ENCODE peak calls at places on chromosomes 6 and 20, in five cellular contexts. K, T, M, E and F are unnamed samples.

GRCh38 chr6:74650668-74651067 is 555.2 kb downstream of the COL12A1 start:
- DNase-seq in K (no peak), T (no peak), M (no peak), E (no peak), F (no peak)

GRCh38 chr6:24646771-24647170 is 780 bp upstream of the KIAA0319 start:
- DNase-seq in K (no peak), T (no peak), M (no peak), E (peak; percentile 60), F (peak; percentile 8)

GRCh38 chr6:87139236-87139635 is 16.1 kb upstream of the ZNF292 start:
- DNase-seq in K (no peak), T (no peak), M (peak; percentile 31), E (peak; percentile 54), F (peak; percentile 17)

GRCh38 chr20:59010321-59010994 is 3.4 kb upstream of the CTSZ start:
- DNase-seq in K (no peak), T (no peak), M (no peak), E (no peak), F (peak; percentile 53)

GRCh38 chr6:138800377-138801150 is 4.7 kb downstream of the ECT2L start:
- DNase-seq in K (no peak), T (no peak), M (no peak), E (no peak), F (no peak)

GRCh38 chr6:73308712-73309533 is 45.2 kb downstream of the DPPA5 start:
- DNase-seq in K (no peak), T (no peak), M (no peak), E (peak; percentile 28), F (no peak)

GRCh38 chr6:154815938-154816820 is 83.0 kb downstream of the SCAF8 start:
- DNase-seq in K (no peak), T (no peak), M (no peak), E (no peak), F (no peak)

GRCh38 chr6:6494677-6495076 is 93.8 kb upstream of the LY86 start:
- DNase-seq in K (peak; percentile 28), T (peak; percentile 60), M (peak; percentile 12), E (peak; percentile 57), F (peak; percentile 47)

GRCh38 chr6:52568320-52568719 is 8.5 kb downstream of the TRAM2 start:
- DNase-seq in K (no peak), T (no peak), M (no peak), E (no peak), F (no peak)
- H3K4me1 ChIP-seq in K (peaks cover 40% of the 10 kb centered on the region), T (peaks cover 99% of the 10 kb centered on the region), M (no peaks in the 10 kb centered on the region), E (peaks cover 59% of the 10 kb centered on the region), F (peaks cover 3% of the 10 kb centered on the region)

GRCh38 chr6:149470948-149471347 is 13.9 kb downstream of the ZC3H12D start:
- DNase-seq in K (no peak), T (no peak), M (no peak), E (no peak), F (no peak)
- TF ChIP-seq CTCF in K (no peak), T (no peak), M (no peak), E (no peak), F (no peak)

GRCh38 chr20:36102809-36103596 is 51.5 kb upstream of the EPB41L1 start:
- DNase-seq in K (no peak), T (no peak), M (no peak), E (peak; percentile 58), F (peak; percentile 78)
- H3K4me1 ChIP-seq in K (no peaks in the 10 kb centered on the region), T (peaks cover 21% of the 10 kb centered on the region), M (no peaks in the 10 kb centered on the region), E (peaks cover 24% of the 10 kb centered on the region), F (peaks cover 29% of the 10 kb centered on the region)

DNA sequence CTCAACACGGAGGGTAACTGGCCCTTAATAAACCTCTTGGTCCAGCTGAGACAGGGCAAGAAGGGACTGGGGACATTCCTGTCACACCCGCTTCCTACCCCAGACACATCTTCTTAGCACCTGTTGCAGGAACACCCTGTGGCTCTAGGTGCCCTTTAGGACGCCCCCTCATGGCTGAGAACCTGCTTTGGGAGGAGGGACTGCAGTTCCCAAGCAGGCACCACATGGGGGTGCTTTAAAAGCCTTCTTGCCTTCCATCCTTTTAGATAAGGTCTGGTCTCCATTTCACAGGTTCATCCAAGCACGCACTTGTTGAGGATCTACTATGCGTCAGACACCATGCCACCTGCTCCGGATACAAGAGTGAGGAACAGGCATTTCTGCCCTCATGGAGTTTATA is 26.6 kb downstream of the NSFL1C start:
- DNase-seq in K (no peak), T (no peak), M (no peak), E (no peak), F (no peak)
- TF ChIP-seq CTCF in K (no peak), T (no peak), M (no peak), E (no peak), F (no peak)

DNA sequence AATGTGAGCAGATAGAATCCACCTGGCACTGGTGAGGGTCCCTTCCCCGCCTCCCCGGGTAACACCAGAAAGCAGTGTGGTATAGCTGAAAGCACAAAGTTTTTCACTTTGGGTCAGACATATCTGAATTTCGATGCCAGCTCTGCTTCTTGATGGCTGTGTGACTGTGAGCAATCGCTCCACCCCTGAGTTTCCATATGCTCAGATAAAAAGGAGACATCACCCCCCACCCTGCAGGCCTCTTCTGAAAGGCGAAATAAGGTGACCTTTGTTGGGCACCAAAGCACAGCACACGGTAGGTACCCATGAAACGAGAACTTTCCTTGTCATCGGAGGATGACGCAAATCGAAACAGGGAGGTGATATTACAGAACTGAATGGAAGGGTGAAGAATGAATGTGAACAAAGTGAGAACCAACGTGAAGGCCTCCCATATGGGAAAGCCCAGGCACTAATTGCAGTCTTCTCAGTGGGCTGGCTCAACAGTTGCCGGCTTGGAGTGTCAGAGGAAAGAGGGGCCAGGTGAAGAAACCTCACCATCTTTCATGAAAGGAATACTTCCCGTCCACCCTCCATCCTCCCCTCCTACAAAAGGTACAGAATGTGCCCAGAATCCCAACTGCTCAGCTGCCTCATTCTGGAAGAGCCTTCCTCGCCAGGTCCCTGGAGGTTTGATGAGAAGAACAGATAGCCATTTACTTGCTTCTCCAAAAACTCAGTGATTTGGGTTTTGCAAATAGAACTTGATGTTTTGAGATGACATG is 61.8 kb downstream of the NFATC2 start:
- DNase-seq in K (no peak), T (no peak), M (no peak), E (no peak), F (no peak)
- H3K4me1 ChIP-seq in K (no peaks in the 10 kb centered on the region), T (no peaks in the 10 kb centered on the region), M (no peaks in the 10 kb centered on the region), E (no peaks in the 10 kb centered on the region), F (no peaks in the 10 kb centered on the region)

GRCh38 chr6:815348-815738 is 122.4 kb upstream of the EXOC2 start:
- DNase-seq in K (no peak), T (no peak), M (no peak), E (no peak), F (no peak)
- TF ChIP-seq CTCF in K (peak; percentile 36), T (peak; percentile 23), M (no peak), E (no peak), F (no peak)